ENCODE peak calls at places on chromosomes 3 and 15, in four cellular contexts. Z is K562, N is HepG2, G is kidney. A is an unnamed sample.

GRCh38 chr15:31495281-31495680 is 168.6 kb downstream of the KLF13 start:
- DNase-seq in Z (no peak), N (no peak), G (no peak), A (no peak)

GRCh38 chr3:110349295-110349694 is 722.3 kb upstream of the NECTIN3 start:
- DNase-seq in Z (no peak), N (no peak), G (no peak), A (no peak)

GRCh38 chr3:185103359-185104127 is 49.3 kb downstream of the C3orf70 start:
- DNase-seq in Z (no peak), N (peak; percentile 97), G (no peak), A (no peak)

GRCh38 chr3:193842029-193842782 is 249.2 kb downstream of the OPA1 start:
- DNase-seq in Z (peak; percentile 71), N (no peak), G (no peak), A (no peak)

GRCh38 chr3:159856496-159857098 is 132.0 kb upstream of the IL12A start:
- DNase-seq in Z (no peak), N (no peak), G (no peak), A (no peak)

GRCh38 chr3:193507566-193507965 is 47.1 kb downstream of the ATP13A4 start:
- DNase-seq in Z (no peak), N (no peak), G (no peak), A (no peak)

GRCh38 chr3:37862712-37863551 is 1.3 kb downstream of the CTDSPL start:
- DNase-seq in Z (peak; percentile 20), N (peak; percentile 66), G (peak; percentile 75), A (no peak)

GRCh38 chr15:71103102-71103676 is 12.1 kb upstream of the THSD4 start:
- DNase-seq in Z (no peak), N (peak; percentile 15), G (no peak), A (no peak)

GRCh38 chr15:58924326-58924725 is 9.2 kb downstream of the SLTM start:
- DNase-seq in Z (no peak), N (no peak), G (no peak), A (no peak)

GRCh38 chr15:70165811-70166284 is 68.1 kb upstream of the TLE3 start:
- DNase-seq in Z (no peak), N (no peak), G (peak; percentile 83), A (peak; percentile 33)

GRCh38 chr15:77620960-77621647 is 11.6 kb downstream of the LINGO1 start:
- DNase-seq in Z (no peak), N (no peak), G (no peak), A (no peak)

GRCh38 chr3:58496206-58496605 is 4.3 kb downstream of the KCTD6 start:
- DNase-seq in Z (no peak), N (no peak), G (no peak), A (no peak)

GRCh38 chr15:90571063-90571541 is 41.4 kb downstream of the CRTC3 start:
- DNase-seq in Z (peak; percentile 84), N (no peak), G (no peak), A (no peak)

GRCh38 chr3:43659250-43659880 is 31.4 kb upstream of the ABHD5 start:
- DNase-seq in Z (peak; percentile 90), N (peak; percentile 21), G (no peak), A (no peak)

GRCh38 chr3:661356-661755 is 431.5 kb upstream of the CNTN6 start:
- DNase-seq in Z (no peak), N (no peak), G (no peak), A (no peak)

GRCh38 chr3:53748512-53749271 is 97.5 kb downstream of the CHDH start:
- DNase-seq in Z (no peak), N (no peak), G (no peak), A (no peak)

GRCh38 chr15:74542192-74543042 is 1.4 kb downstream of the ARID3B start:
- DNase-seq in Z (peak; percentile 55), N (no peak), G (no peak), A (no peak)

GRCh38 chr15:73226064-73226463 is 142.7 kb downstream of the HCN4 start:
- DNase-seq in Z (no peak), N (no peak), G (no peak), A (no peak)

GRCh38 chr3:121941592-121941991 is 47.4 kb downstream of the SLC15A2 start:
- DNase-seq in Z (no peak), N (no peak), G (no peak), A (no peak)

GRCh38 chr15:40787344-40787841 is 17.6 kb downstream of the C15orf62 start:
- DNase-seq in Z (no peak), N (no peak), G (peak; percentile 88), A (no peak)

GRCh38 chr15:40785814-40786213 is 16.0 kb downstream of the C15orf62 start:
- DNase-seq in Z (no peak), N (no peak), G (no peak), A (no peak)

GRCh38 chr15:40782609-40783227 is 12.9 kb downstream of the C15orf62 start:
- DNase-seq in Z (peak; percentile 70), N (peak; percentile 62), G (peak; percentile 91), A (no peak)

GRCh38 chr15:40787991-40788390 is 18.2 kb downstream of the C15orf62 start:
- DNase-seq in Z (no peak), N (no peak), G (no peak), A (no peak)

DNA sequence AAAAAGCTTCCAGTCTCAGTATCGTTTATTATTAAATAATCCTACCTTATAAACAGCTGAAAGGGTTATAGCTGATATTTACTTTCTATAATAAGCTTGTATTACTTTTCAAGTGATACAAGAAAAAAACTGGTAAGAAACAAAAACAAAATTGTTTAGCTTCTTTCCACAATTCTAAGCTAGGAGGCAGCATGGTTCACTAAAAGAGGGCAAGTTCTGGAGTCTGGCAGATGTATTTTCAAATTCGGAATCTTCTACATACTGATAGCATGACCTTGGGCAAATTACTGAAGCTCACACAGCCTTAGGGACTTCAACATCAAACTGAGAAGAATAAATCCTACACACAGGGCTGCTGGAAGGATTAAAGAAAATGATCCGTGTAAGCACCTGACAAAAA is 15.4 kb downstream of the C15orf62 start:
- DNase-seq in Z (no peak), N (no peak), G (no peak), A (no peak)
- TF ChIP-seq CTCF in Z (peak; percentile 70), N (peak; percentile 16), G (no peak), A (peak; percentile 40)

GRCh38 chr3:178558637-178559036 is 22.4 kb downstream of the KCNMB2 start:
- DNase-seq in Z (no peak), N (no peak), G (no peak), A (no peak)

GRCh38 chr3:178562143-178562868 is 26.1 kb downstream of the KCNMB2 start:
- DNase-seq in Z (no peak), N (no peak), G (no peak), A (no peak)

GRCh38 chr3:178562869-178563232 is 26.6 kb downstream of the KCNMB2 start:
- DNase-seq in Z (no peak), N (no peak), G (no peak), A (no peak)

GRCh38 chr3:178561239-178561638 is 25.0 kb downstream of the KCNMB2 start:
- DNase-seq in Z (no peak), N (no peak), G (no peak), A (no peak)

DNA sequence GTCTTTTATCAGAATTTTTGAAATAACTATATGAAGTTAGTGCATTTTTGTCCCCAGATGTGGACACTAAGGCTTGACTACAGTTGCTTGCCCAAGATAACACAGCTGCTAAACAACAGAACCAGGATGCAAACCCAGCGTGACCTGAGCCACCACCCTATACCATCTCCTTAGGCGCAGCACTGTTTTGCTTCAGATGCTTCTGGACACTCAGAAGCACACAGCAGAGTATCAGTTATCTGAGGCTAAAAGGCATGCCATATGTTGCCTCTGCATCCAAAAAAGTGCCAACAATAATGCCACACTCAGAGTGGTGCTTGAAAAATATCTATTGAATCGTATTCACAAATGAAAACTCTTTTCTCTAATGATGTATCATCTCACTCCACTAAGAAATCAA is 24.5 kb downstream of the KCNMB2 start:
- DNase-seq in Z (no peak), N (no peak), G (no peak), A (no peak)
- TF ChIP-seq CTCF in Z (no peak), N (no peak), G (no peak), A (no peak)

GRCh38 chr3:113238503-113238902 is 27.1 kb downstream of the BOC start:
- DNase-seq in Z (no peak), N (no peak), G (no peak), A (no peak)
- TF ChIP-seq CTCF in Z (no peak), N (no peak), G (no peak), A (no peak)

GRCh38 chr15:99703603-99704443 is 29.4 kb downstream of the LYSMD4 start:
- DNase-seq in Z (peak; percentile 61), N (peak; percentile 62), G (no peak), A (no peak)
- TF ChIP-seq CTCF in Z (peak; percentile 62), N (no peak), G (peak; percentile 42), A (peak; percentile 70)

GRCh38 chr3:174000675-174001074 is 603.1 kb downstream of the NLGN1 start:
- DNase-seq in Z (no peak), N (no peak), G (no peak), A (no peak)

DNA sequence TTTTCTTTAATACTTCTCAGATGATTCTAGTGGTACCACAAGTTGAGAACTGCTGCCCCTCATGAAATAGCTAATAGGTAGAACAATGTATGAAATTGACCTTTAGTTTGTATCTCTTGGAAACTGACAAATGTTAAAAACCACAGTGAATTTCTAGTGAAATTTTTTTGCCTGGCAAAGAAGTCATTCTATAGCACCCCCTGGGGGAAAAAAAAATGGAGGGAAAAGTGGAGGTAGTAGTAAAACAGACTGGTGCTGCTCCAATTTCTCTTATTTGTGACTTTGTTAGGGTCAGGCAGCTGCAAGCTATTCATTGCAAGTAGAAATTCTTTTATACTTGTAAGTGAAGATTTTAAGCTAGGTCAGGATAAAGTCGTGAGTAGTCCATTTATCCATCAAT is 605.0 kb downstream of the NLGN1 start:
- DNase-seq in Z (no peak), N (peak; percentile 1), G (no peak), A (no peak)
- TF ChIP-seq CTCF in Z (no peak), N (no peak), G (no peak), A (peak; percentile 52)

DNA sequence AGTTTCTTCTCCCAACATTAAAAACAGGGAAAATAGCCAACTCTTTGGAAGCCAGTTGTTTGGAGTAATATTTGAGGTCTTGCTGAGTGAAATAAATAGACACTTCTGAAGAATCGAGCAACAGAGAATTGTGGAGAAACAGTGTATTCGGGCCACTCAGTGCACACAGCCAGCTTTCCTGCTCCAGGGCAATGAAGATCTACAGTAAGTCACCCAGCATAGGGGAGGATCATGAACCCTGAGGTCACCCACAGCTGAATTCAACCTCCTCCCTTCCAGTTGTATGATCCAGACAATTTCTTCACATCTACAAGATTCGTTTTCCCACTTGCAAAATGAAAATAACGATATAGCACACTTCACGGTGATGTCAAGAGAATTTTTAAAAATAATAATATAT is 161.7 kb upstream of the BCL6 start:
- DNase-seq in Z (no peak), N (no peak), G (no peak), A (no peak)
- TF ChIP-seq CTCF in Z (no peak), N (no peak), G (no peak), A (no peak)

GRCh38 chr3:25915673-25916072 is 125.8 kb downstream of the OXSM start:
- DNase-seq in Z (no peak), N (no peak), G (no peak), A (no peak)
- TF ChIP-seq CTCF in Z (no peak), N (no peak), G (no peak), A (no peak)